ENCODE peak calls at places on chromosomes 6 and 20, in seven cellular contexts. E is Peyer's patch; G is caudate nucleus; P is A172; W is stimulated activated CD8-positive, alpha-beta memory T cell treated with anti-CD3 and anti-CD28 coated beads, Interleukin-12 subunit alpha, Interleukin-12 subunit beta, amount 100 ng/mL, for 4 hours; C is GM23338; T is KBM-7. Z is an unnamed sample.

GRCh38 chr20:35385733-35386132 is 26.0 kb downstream of the UQCC1 start:
- DNase-seq in C (no peak), T (no peak), E (no peak), G (no peak), W (no peak), P (no peak), Z (no peak)

GRCh38 chr20:44364780-44365179 is 9.3 kb downstream of the HNF4A start:
- DNase-seq in C (no peak), T (no peak), G (no peak), W (no peak), E (no peak), P (no peak), Z (no peak)

GRCh38 chr6:56757585-56757984 is 114.9 kb upstream of the DST start:
- DNase-seq in W (no peak), P (peak; percentile 37), E (no peak), T (peak; percentile 45), G (no peak), C (peak; percentile 44), Z (no peak)

GRCh38 chr6:27334141-27334540 is 22.1 kb upstream of the POM121L2 start:
- DNase-seq in P (no peak), E (no peak), G (no peak), C (no peak), W (no peak), T (no peak), Z (no peak)

GRCh38 chr6:90502866-90503407 is 83.9 kb downstream of the MAP3K7 start:
- DNase-seq in G (no peak), C (peak; percentile 77), P (peak; percentile 47), W (no peak), T (peak; percentile 28), E (no peak), Z (no peak)

GRCh38 chr6:35829306-35829705 is 24.2 kb downstream of the LHFPL5 start:
- DNase-seq in E (no peak), C (no peak), G (no peak), P (no peak), W (no peak), T (no peak), Z (no peak)

GRCh38 chr6:85771455-85771854 is 128.8 kb upstream of the SYNCRIP start:
- DNase-seq in G (no peak), T (no peak), W (no peak), E (no peak), P (no peak), C (no peak), Z (no peak)

GRCh38 chr20:60224914-60225313 is 266.7 kb downstream of the CDH26 start:
- DNase-seq in G (no peak), E (no peak), P (peak; percentile 17), T (peak; percentile 68), W (no peak), C (peak; percentile 45), Z (no peak)

GRCh38 chr20:60020251-60020650 is 62.0 kb downstream of the CDH26 start:
- DNase-seq in E (no peak), C (no peak), P (no peak), T (no peak), W (no peak), G (no peak), Z (no peak)

GRCh38 chr6:113858605-113859348 is 1.6 kb downstream of the MARCKS start:
- DNase-seq in W (peak; percentile 62), E (peak; percentile 88), C (peak; percentile 94), G (peak; percentile 69), T (peak; percentile 95), P (peak; percentile 73), Z (peak; percentile 87)

GRCh38 chr6:73121421-73121993 is 103.8 kb downstream of the KHDC1L start:
- DNase-seq in G (no peak), W (no peak), E (no peak), T (no peak), P (peak; percentile 95), C (peak; percentile 33), Z (no peak)

GRCh38 chr6:108838101-108838717 is 10.0 kb upstream of the ARMC2 start:
- DNase-seq in E (no peak), T (peak; percentile 21), W (no peak), C (peak; percentile 87), G (no peak), P (no peak), Z (no peak)

Z was measured in GM12878.